ENCODE peak calls at places on chromosome 13, in seven cellular contexts. One of them, this sample, is unnamed.

GRCh38 chr13:26895808-26896466 is 135.4 kb upstream of the GPR12 start:
- DNase-seq in H1: no peak
- DNase-seq in SK-N-SH: no peak
- DNase-seq in GM12878: no peak
- DNase-seq in HCT116: no peak
- DNase-seq in K562: no peak
- DNase-seq in HepG2: no peak
- DNase-seq in this sample: no peak

GRCh38 chr13:59681630-59682311 is 482.0 kb downstream of the DIAPH3 start:
- DNase-seq in HCT116: no peak
- DNase-seq in SK-N-SH: no peak
- DNase-seq in H1: no peak
- DNase-seq in HepG2: no peak
- DNase-seq in K562: no peak
- DNase-seq in GM12878: no peak
- DNase-seq in this sample: no peak

GRCh38 chr13:80572867-80573266 is 231.9 kb upstream of the SPRY2 start:
- DNase-seq in H1: no peak
- DNase-seq in HepG2: no peak
- DNase-seq in GM12878: no peak
- DNase-seq in HCT116: no peak
- DNase-seq in K562: no peak
- DNase-seq in SK-N-SH: no peak
- DNase-seq in this sample: no peak

GRCh38 chr13:46082324-46082723 is 22.5 kb downstream of the CPB2 start:
- DNase-seq in K562: no peak
- DNase-seq in HepG2: no peak
- DNase-seq in HCT116: no peak
- DNase-seq in GM12878: no peak
- DNase-seq in SK-N-SH: no peak
- DNase-seq in H1: no peak
- DNase-seq in this sample: no peak

GRCh38 chr13:32407854-32408253 is 20.1 kb downstream of the N4BP2L1 start:
- DNase-seq in SK-N-SH: no peak
- DNase-seq in H1: no peak
- DNase-seq in K562: no peak
- DNase-seq in HepG2: no peak
- DNase-seq in HCT116: no peak
- DNase-seq in GM12878: no peak
- DNase-seq in this sample: no peak

GRCh38 chr13:34990399-34991224 is 48.5 kb downstream of the NBEA start:
- DNase-seq in GM12878: no peak
- DNase-seq in K562: no peak
- DNase-seq in HepG2: peak; percentile 13
- DNase-seq in H1: no peak
- DNase-seq in HCT116: no peak
- DNase-seq in SK-N-SH: no peak
- DNase-seq in this sample: no peak

GRCh38 chr13:19984430-19985218 is 26.1 kb downstream of the ZMYM2 start:
- DNase-seq in GM12878: peak; percentile 50
- DNase-seq in K562: peak; percentile 43
- DNase-seq in H1: no peak
- DNase-seq in HepG2: peak; percentile 16
- DNase-seq in SK-N-SH: peak; percentile 20
- DNase-seq in HCT116: peak; percentile 12
- DNase-seq in this sample: peak; percentile 30

GRCh38 chr13:35838356-35838755 is 292.8 kb downstream of the DCLK1 start:
- DNase-seq in GM12878: no peak
- DNase-seq in HCT116: peak; percentile 3
- DNase-seq in SK-N-SH: no peak
- DNase-seq in HepG2: no peak
- DNase-seq in H1: no peak
- DNase-seq in K562: no peak
- DNase-seq in this sample: no peak

GRCh38 chr13:26220575-26220974 is 1.5 kb downstream of the RNF6 start:
- DNase-seq in K562: peak; percentile 38
- DNase-seq in HCT116: no peak
- DNase-seq in H1: no peak
- DNase-seq in GM12878: no peak
- DNase-seq in SK-N-SH: no peak
- DNase-seq in HepG2: no peak
- DNase-seq in this sample: no peak

GRCh38 chr13:105414639-105415038 is 1120.8 kb downstream of the EFNB2 start:
- DNase-seq in HCT116: no peak
- DNase-seq in H1: no peak
- DNase-seq in GM12878: no peak
- DNase-seq in HepG2: no peak
- DNase-seq in SK-N-SH: no peak
- DNase-seq in K562: no peak
- DNase-seq in this sample: no peak

GRCh38 chr13:26996965-26997752 is 174.5 kb downstream of the USP12 start:
- DNase-seq in SK-N-SH: no peak
- DNase-seq in HepG2: no peak
- DNase-seq in K562: no peak
- DNase-seq in HCT116: no peak
- DNase-seq in GM12878: peak; percentile 77
- DNase-seq in H1: no peak
- DNase-seq in this sample: no peak

GRCh38 chr13:51538626-51539179 is 45.6 kb upstream of the WDFY2 start:
- DNase-seq in H1: no peak
- DNase-seq in SK-N-SH: no peak
- DNase-seq in HepG2: no peak
- DNase-seq in K562: no peak
- DNase-seq in HCT116: no peak
- DNase-seq in GM12878: no peak
- DNase-seq in this sample: no peak

GRCh38 chr13:76828316-76828741 is 57.9 kb downstream of the KCTD12 start:
- DNase-seq in GM12878: no peak
- DNase-seq in SK-N-SH: no peak
- DNase-seq in K562: no peak
- DNase-seq in H1: no peak
- DNase-seq in HepG2: no peak
- DNase-seq in HCT116: no peak
- DNase-seq in this sample: no peak

GRCh38 chr13:32309812-32310706 is 5.1 kb downstream of the ZAR1L start:
- DNase-seq in HepG2: peak; percentile 65
- DNase-seq in GM12878: no peak
- DNase-seq in H1: no peak
- DNase-seq in HCT116: peak; percentile 54
- DNase-seq in K562: peak; percentile 53
- DNase-seq in SK-N-SH: peak; percentile 47
- DNase-seq in this sample: no peak

GRCh38 chr13:105329359-105329758 is 1206.1 kb downstream of the EFNB2 start:
- DNase-seq in GM12878: no peak
- DNase-seq in HepG2: no peak
- DNase-seq in HCT116: no peak
- DNase-seq in SK-N-SH: no peak
- DNase-seq in K562: no peak
- DNase-seq in H1: no peak
- DNase-seq in this sample: no peak

GRCh38 chr13:54234607-54235006 is 1206.0 kb downstream of the OLFM4 start:
- DNase-seq in GM12878: no peak
- DNase-seq in HCT116: no peak
- DNase-seq in K562: no peak
- DNase-seq in H1: no peak
- DNase-seq in HepG2: no peak
- DNase-seq in SK-N-SH: no peak
- DNase-seq in this sample: no peak

GRCh38 chr13:104171132-104171531 is 1104.9 kb upstream of the SLC10A2 start:
- DNase-seq in GM12878: no peak
- DNase-seq in SK-N-SH: no peak
- DNase-seq in HepG2: no peak
- DNase-seq in K562: no peak
- DNase-seq in H1: no peak
- DNase-seq in HCT116: no peak
- DNase-seq in this sample: no peak

GRCh38 chr13:75656590-75656989 is 20.5 kb downstream of the LMO7 start:
- DNase-seq in HepG2: no peak
- DNase-seq in HCT116: no peak
- DNase-seq in K562: no peak
- DNase-seq in H1: no peak
- DNase-seq in GM12878: no peak
- DNase-seq in SK-N-SH: no peak
- DNase-seq in this sample: no peak

GRCh38 chr13:66665991-66666390 is 564.1 kb downstream of the PCDH9 start:
- DNase-seq in H1: no peak
- DNase-seq in SK-N-SH: peak; percentile 46
- DNase-seq in HCT116: no peak
- DNase-seq in GM12878: no peak
- DNase-seq in HepG2: no peak
- DNase-seq in K562: no peak
- DNase-seq in this sample: no peak

GRCh38 chr13:113749507-113749906 is 9.5 kb upstream of the TMEM255B start:
- DNase-seq in K562: no peak
- DNase-seq in SK-N-SH: no peak
- DNase-seq in HCT116: no peak
- DNase-seq in GM12878: no peak
- DNase-seq in H1: no peak
- DNase-seq in HepG2: no peak
- DNase-seq in this sample: no peak

GRCh38 chr13:111652676-111653075 is 332.2 kb downstream of the TEX29 start:
- DNase-seq in SK-N-SH: no peak
- DNase-seq in H1: no peak
- DNase-seq in HepG2: no peak
- DNase-seq in GM12878: no peak
- DNase-seq in HCT116: no peak
- DNase-seq in K562: no peak
- DNase-seq in this sample: no peak

GRCh38 chr13:89568746-89569145 is 1778.7 kb upstream of the MIR17HG start:
- DNase-seq in HepG2: no peak
- DNase-seq in HCT116: no peak
- DNase-seq in SK-N-SH: no peak
- DNase-seq in K562: no peak
- DNase-seq in GM12878: no peak
- DNase-seq in H1: no peak
- DNase-seq in this sample: no peak

GRCh38 chr13:109778102-109778542 is 8.3 kb downstream of the IRS2 start:
- DNase-seq in HepG2: no peak
- DNase-seq in K562: peak; percentile 18
- DNase-seq in H1: no peak
- DNase-seq in SK-N-SH: no peak
- DNase-seq in GM12878: no peak
- DNase-seq in HCT116: no peak
- DNase-seq in this sample: peak; percentile 38

GRCh38 chr13:44079413-44080205 is 199.9 kb downstream of the LACC1 start:
- DNase-seq in GM12878: no peak
- DNase-seq in HepG2: no peak
- DNase-seq in HCT116: no peak
- DNase-seq in K562: no peak
- DNase-seq in H1: no peak
- DNase-seq in SK-N-SH: no peak
- DNase-seq in this sample: no peak
- TF ChIP-seq JUND in GM12878: no peak
- TF ChIP-seq JUND in HepG2: no peak
- TF ChIP-seq JUND in HCT116: no peak
- TF ChIP-seq JUND in K562: no peak
- TF ChIP-seq JUND in H1: no peak
- TF ChIP-seq JUND in SK-N-SH: no peak
- TF ChIP-seq JUND in this sample: no peak

GRCh38 chr13:29583073-29583785 is 12.3 kb downstream of the SLC7A1 start:
- DNase-seq in H1: no peak
- DNase-seq in K562: peak; percentile 47
- DNase-seq in HCT116: no peak
- DNase-seq in HepG2: no peak
- DNase-seq in GM12878: no peak
- DNase-seq in SK-N-SH: no peak
- DNase-seq in this sample: no peak
- TF ChIP-seq JUND in H1: no peak
- TF ChIP-seq JUND in K562: no peak
- TF ChIP-seq JUND in HCT116: no peak
- TF ChIP-seq JUND in HepG2: no peak
- TF ChIP-seq JUND in GM12878: no peak
- TF ChIP-seq JUND in SK-N-SH: peak; percentile 67
- TF ChIP-seq JUND in this sample: no peak

GRCh38 chr13:43365042-43365344 is 341.6 kb downstream of the DNAJC15 start:
- DNase-seq in HCT116: no peak
- DNase-seq in H1: no peak
- DNase-seq in GM12878: no peak
- DNase-seq in K562: no peak
- DNase-seq in SK-N-SH: no peak
- DNase-seq in HepG2: no peak
- DNase-seq in this sample: no peak

GRCh38 chr13:43369319-43369718 is 345.9 kb downstream of the DNAJC15 start:
- DNase-seq in H1: no peak
- DNase-seq in K562: no peak
- DNase-seq in GM12878: no peak
- DNase-seq in SK-N-SH: no peak
- DNase-seq in HepG2: no peak
- DNase-seq in HCT116: no peak
- DNase-seq in this sample: no peak

GRCh38 chr13:43364210-43365041 is 341.0 kb downstream of the DNAJC15 start:
- DNase-seq in H1: no peak
- DNase-seq in K562: no peak
- DNase-seq in HepG2: no peak
- DNase-seq in HCT116: no peak
- DNase-seq in GM12878: no peak
- DNase-seq in SK-N-SH: no peak
- DNase-seq in this sample: no peak

GRCh38 chr13:43363156-43363918 is 340.0 kb downstream of the DNAJC15 start:
- DNase-seq in H1: no peak
- DNase-seq in K562: no peak
- DNase-seq in SK-N-SH: no peak
- DNase-seq in HepG2: no peak
- DNase-seq in GM12878: no peak
- DNase-seq in HCT116: no peak
- DNase-seq in this sample: no peak

DNA sequence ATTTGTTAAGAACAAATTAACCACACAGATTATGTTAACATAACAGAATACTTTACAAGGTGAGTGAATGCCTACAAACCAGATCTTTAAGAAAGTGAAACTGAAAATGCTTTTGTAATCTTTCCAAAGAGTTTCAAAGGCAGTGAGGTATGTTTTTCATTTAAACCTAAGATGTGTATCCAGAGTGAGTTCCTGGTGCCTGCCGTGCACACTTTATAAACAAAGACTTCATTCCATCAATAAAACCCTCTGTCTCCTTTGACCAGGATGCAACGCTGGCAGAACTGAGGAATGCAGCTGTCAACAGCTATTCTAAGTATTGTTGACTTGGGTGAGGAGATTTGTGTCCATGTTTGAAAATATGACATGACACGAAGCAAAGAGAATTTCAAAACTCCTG is 344.6 kb downstream of the DNAJC15 start:
- DNase-seq in GM12878: no peak
- DNase-seq in H1: no peak
- DNase-seq in K562: no peak
- DNase-seq in SK-N-SH: no peak
- DNase-seq in HCT116: no peak
- DNase-seq in HepG2: no peak
- DNase-seq in this sample: no peak
- TF ChIP-seq JUND in GM12878: no peak
- TF ChIP-seq JUND in H1: no peak
- TF ChIP-seq JUND in K562: no peak
- TF ChIP-seq JUND in SK-N-SH: no peak
- TF ChIP-seq JUND in HCT116: no peak
- TF ChIP-seq JUND in HepG2: no peak
- TF ChIP-seq JUND in this sample: no peak

DNA sequence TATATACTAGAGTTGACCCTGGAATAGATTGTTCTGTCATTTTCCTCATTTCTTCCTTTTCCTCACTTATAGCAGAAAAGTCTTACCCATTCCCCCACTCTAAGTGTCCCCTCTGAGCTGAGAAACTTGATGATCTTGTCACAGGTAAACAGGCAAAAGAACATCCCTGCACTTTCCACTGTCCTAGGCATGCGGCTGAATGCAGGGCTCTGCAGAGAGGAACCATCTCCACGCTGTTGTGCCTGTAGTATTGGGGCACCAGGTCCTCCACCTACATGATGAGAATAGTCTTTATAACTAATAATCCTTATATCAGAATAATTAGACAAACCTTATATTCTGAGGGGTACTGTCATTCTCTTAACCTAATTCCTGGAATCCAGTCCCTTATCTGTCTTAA is 211.3 kb downstream of the RBM26 start:
- DNase-seq in GM12878: no peak
- DNase-seq in HCT116: no peak
- DNase-seq in HepG2: no peak
- DNase-seq in K562: no peak
- DNase-seq in SK-N-SH: no peak
- DNase-seq in H1: no peak
- DNase-seq in this sample: no peak
- TF ChIP-seq JUND in GM12878: no peak
- TF ChIP-seq JUND in HCT116: no peak
- TF ChIP-seq JUND in HepG2: no peak
- TF ChIP-seq JUND in K562: no peak
- TF ChIP-seq JUND in SK-N-SH: no peak
- TF ChIP-seq JUND in H1: no peak
- TF ChIP-seq JUND in this sample: no peak